ENCODE peak calls at places on chromosome 15, in five cellular contexts. O, I, K, Z and L are unnamed samples.

GRCh38 chr15:43256341-43256740 is 10.4 kb downstream of the TGM5 start:
- DNase-seq in O (no peak), I (no peak), K (no peak), Z (no peak), L (no peak)

GRCh38 chr15:29115093-29115991 is 154.3 kb downstream of the NSMCE3 start:
- DNase-seq in O (no peak), I (no peak), K (peak; percentile 65), Z (peak; percentile 16), L (no peak)

GRCh38 chr15:68304611-68305337 is 27.2 kb downstream of the FEM1B start:
- DNase-seq in O (peak; percentile 13), I (no peak), K (no peak), Z (no peak), L (peak; percentile 86)

GRCh38 chr15:56739964-56740640 is 6.8 kb upstream of the ZNF280D start:
- DNase-seq in O (no peak), I (peak; percentile 25), K (no peak), Z (no peak), L (no peak)

GRCh38 chr15:101528917-101529299 is 39.4 kb upstream of the PCSK6 start:
- DNase-seq in O (no peak), I (no peak), K (no peak), Z (no peak), L (no peak)

GRCh38 chr15:42727740-42728355 is 9.1 kb downstream of the CDAN1 start:
- DNase-seq in O (no peak), I (no peak), K (peak; percentile 51), Z (no peak), L (no peak)

GRCh38 chr15:73286356-73286755 is 82.4 kb downstream of the HCN4 start:
- DNase-seq in O (no peak), I (no peak), K (no peak), Z (peak; percentile 6), L (no peak)

GRCh38 chr15:78767331-78767951 is 43.8 kb downstream of the ADAMTS7 start:
- DNase-seq in O (no peak), I (peak; percentile 23), K (peak; percentile 69), Z (no peak), L (no peak)

GRCh38 chr15:42279234-42279723 is 6.0 kb upstream of the TMEM87A start:
- DNase-seq in O (no peak), I (no peak), K (no peak), Z (no peak), L (no peak)

GRCh38 chr15:66938114-66938830 is 127.1 kb upstream of the SMAD3 start:
- DNase-seq in O (no peak), I (no peak), K (no peak), Z (no peak), L (no peak)

GRCh38 chr15:25059698-25060471 is 105.1 kb downstream of the SNRPN start:
- DNase-seq in O (peak; percentile 2), I (no peak), K (no peak), Z (no peak), L (no peak)

GRCh38 chr15:32838338-32838737 is 120.5 kb downstream of the GREM1 start:
- DNase-seq in O (no peak), I (no peak), K (no peak), Z (no peak), L (no peak)

GRCh38 chr15:36407647-36408046 is 171.8 kb upstream of the CDIN1 start:
- DNase-seq in O (no peak), I (no peak), K (no peak), Z (peak; percentile 79), L (no peak)

DNA sequence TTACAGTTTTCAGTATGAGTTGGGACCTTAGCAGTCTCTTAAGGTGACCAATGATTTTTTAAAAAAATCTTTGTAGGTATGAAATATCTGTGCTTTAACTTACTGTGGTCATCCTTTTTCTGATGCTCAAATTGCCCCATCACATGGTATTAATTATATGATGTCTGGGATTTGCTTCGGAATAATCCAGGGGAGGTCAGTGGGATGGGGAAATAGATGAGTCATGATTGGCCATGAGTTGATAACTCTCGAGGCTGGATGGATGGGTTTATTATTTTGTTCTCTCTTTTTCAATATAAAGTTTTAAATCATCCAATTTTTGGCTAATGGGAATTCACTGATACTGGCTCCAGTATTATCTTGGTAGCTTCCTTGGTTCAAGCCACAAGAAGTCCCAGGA is 370.3 kb upstream of the TPM1 start:
- DNase-seq in O (peak; percentile 33), I (no peak), K (no peak), Z (peak; percentile 11), L (no peak)
- H3K36me3 ChIP-seq in O (no peaks in the 10 kb centered on the region), I (no peaks in the 10 kb centered on the region), K (no peaks in the 10 kb centered on the region), Z (no peaks in the 10 kb centered on the region), L (no peaks in the 10 kb centered on the region)

GRCh38 chr15:75205064-75205395 is 3.3 kb downstream of the C15orf39 start:
- DNase-seq in O (no peak), I (no peak), K (no peak), Z (no peak), L (no peak)

GRCh38 chr15:75206006-75206405 is 4.3 kb downstream of the C15orf39 start:
- DNase-seq in O (no peak), I (no peak), K (no peak), Z (no peak), L (no peak)

GRCh38 chr15:75203908-75204263 is 2.2 kb downstream of the C15orf39 start:
- DNase-seq in O (no peak), I (peak; percentile 24), K (no peak), Z (no peak), L (no peak)

GRCh38 chr15:75203017-75203907 is 1.6 kb downstream of the C15orf39 start:
- DNase-seq in O (peak; percentile 31), I (peak; percentile 23), K (no peak), Z (peak; percentile 12), L (no peak)

GRCh38 chr15:75204340-75205063 is 2.8 kb downstream of the C15orf39 start:
- DNase-seq in O (peak; percentile 91), I (peak; percentile 90), K (peak; percentile 89), Z (peak; percentile 86), L (peak; percentile 86)
- H3K4me3 ChIP-seq in O (peak overlapping the region; percentile 7), I (peak overlapping the region; percentile 88), K (no peak overlapping the region), Z (no peak overlapping the region), L (no peak overlapping the region)

DNA sequence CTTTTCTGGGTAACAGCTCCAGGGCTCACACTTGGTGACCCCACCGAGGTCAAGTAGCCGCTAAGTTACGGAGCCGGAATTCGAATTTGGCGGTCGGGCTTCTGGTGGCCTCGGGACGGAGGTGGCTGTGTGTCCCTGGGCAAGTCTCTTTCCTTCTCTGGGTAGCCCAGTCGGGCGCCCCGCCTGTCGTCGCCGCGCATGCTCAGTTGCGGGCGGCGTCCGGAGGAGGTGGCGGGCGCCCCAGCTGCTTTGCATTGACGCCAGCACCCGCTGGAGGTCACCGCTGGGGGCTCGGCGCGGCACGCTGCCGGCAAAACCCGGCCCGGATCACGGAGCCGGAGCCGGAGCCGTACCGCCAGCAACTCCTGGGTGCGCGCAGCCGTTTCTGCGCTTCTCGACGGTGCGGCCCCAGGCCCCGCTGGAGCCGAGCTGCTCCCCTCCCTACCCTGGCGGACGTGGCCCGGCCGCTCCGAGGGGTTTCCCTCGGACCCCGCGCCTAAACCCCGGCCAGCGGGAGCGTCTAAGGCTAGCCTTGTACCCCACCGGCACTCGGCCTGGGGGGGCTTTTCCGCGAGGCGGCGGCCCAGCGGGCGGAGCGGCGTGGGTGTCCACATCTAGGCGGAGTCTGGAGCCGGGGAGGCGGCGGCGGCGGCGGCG is 474 bp upstream of the PDE8A start:
- DNase-seq in O (peak; percentile 95), I (peak; percentile 98), K (peak; percentile 99), Z (peak; percentile 91), L (peak; percentile 83)
- TF ChIP-seq CTCF in O (no peak), I (no peak), K (peak; percentile 50), Z (no peak), L (peak; percentile 17)

DNA sequence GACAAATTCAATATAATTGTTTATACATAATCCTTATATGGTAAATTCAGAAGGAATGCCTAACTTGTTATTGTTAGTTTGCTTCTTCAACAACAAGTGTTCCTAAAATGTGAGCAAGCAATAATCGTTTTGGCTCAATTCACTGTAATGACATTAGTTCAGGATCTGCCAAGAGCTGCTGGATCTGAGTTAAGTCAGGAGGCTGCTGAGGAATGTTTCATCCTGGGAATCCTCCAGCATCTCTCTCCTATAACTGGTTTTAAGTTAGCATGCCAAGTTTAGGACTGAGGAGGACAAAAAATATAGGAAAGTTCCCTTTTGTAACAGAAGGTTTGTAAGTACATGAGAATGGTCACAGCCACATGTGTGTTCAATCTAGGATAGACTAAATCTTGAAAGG is 4.9 kb upstream of the GTF2A2 start:
- DNase-seq in O (no peak), I (no peak), K (no peak), Z (no peak), L (no peak)
- H3K36me3 ChIP-seq in O (no peaks in the 10 kb centered on the region), I (peaks cover 86% of the 10 kb centered on the region), K (peaks cover 15% of the 10 kb centered on the region), Z (peaks cover 34% of the 10 kb centered on the region), L (no peaks in the 10 kb centered on the region)

DNA sequence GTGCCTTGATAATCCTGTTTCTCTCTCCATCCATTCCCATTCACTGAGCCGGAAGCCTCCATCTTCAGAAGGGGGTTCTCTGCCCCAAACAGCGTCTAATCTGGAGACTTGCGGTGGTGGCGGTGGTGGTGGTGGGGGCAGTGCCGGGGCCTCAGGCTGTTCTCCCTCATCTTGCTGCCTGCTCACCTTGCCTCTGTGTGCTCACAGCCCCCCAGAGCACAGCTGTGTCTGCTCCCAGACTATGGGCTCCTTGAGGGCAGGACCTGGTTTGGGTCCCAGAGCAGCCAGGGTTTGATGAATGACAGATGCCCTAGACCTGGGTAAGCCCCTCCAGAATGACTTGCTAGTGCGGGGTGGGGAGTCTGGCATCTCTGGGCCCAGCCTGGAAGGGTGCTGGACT is 430 bp upstream of the PSTPIP1 start:
- DNase-seq in O (no peak), I (no peak), K (no peak), Z (no peak), L (no peak)
- H3K4me3 ChIP-seq in O (no peak overlapping the region), I (no peak overlapping the region), K (no peak overlapping the region), Z (no peak overlapping the region), L (no peak overlapping the region)

GRCh38 chr15:70242962-70243685 is 145.4 kb upstream of the TLE3 start:
- DNase-seq in O (no peak), I (no peak), K (no peak), Z (no peak), L (no peak)

GRCh38 chr15:70245932-70246622 is 148.4 kb upstream of the TLE3 start:
- DNase-seq in O (peak; percentile 21), I (no peak), K (peak; percentile 75), Z (peak; percentile 63), L (peak; percentile 63)

GRCh38 chr15:70246623-70247200 is 149.0 kb upstream of the TLE3 start:
- DNase-seq in O (no peak), I (no peak), K (no peak), Z (no peak), L (no peak)

GRCh38 chr15:70243686-70244540 is 146.2 kb upstream of the TLE3 start:
- DNase-seq in O (no peak), I (no peak), K (no peak), Z (no peak), L (no peak)

DNA sequence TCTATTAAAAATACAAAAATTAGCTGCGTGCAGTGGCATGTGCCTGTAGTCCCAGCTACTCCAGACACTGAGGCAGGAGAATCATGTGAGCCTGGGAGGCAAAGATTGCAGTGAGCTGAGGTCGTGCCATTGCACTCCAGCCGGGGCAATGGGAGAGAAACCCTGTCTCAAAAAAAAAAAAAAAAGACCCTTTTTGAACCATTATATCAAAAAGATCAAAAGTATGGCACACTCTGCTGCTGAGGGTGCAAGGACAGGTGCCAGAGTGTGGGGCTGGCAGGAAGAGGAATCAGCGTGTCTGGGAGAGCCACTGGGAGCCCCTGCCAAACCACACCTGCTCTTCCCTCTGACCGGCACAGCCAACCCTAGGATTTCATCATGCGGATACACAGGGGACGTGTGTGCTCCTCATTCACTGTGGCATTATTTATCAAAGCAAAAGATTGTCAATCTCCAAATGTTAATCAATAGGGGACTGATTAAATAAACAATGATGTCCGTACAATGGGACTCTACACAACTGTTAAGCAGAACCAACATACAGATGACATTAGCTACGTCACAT is 147.3 kb upstream of the TLE3 start:
- DNase-seq in O (no peak), I (no peak), K (no peak), Z (no peak), L (no peak)
- TF ChIP-seq CTCF in O (no peak), I (no peak), K (no peak), Z (no peak), L (no peak)